ENCODE peak calls at places on chromosomes 16 and 17, in nine cellular contexts. J is endothelial cell, V is stomach, A is neural crest cell, L is fibroblast of lung, E is ascending aorta, G is cardiac fibroblast, W is epithelial cell of esophagus, I is cardiac muscle cell. C is an unnamed sample.

GRCh38 chr16:51971184-51971583 is 575.8 kb downstream of the TOX3 start:
- DNase-seq in G (peak; percentile 49), E (no peak), W (peak; percentile 63), A (peak; percentile 15), I (peak; percentile 63), J (peak; percentile 49), L (no peak), V (peak; percentile 30), C (peak; percentile 24)

GRCh38 chr17:64061157-64061898 is 40.9 kb upstream of the ICAM2 start:
- DNase-seq in W (peak; percentile 77), L (peak; percentile 23), A (no peak), I (no peak), E (no peak), G (peak; percentile 66), J (no peak), V (no peak), C (peak; percentile 79)

GRCh38 chr17:39400547-39401411 is 647 bp downstream of the FBXL20 start:
- DNase-seq in W (peak; percentile 26), A (no peak), V (peak; percentile 27), E (no peak), J (no peak), I (no peak), L (no peak), G (peak; percentile 18), C (peak; percentile 10)

GRCh38 chr16:20344630-20345029 is 7.9 kb downstream of the UMOD start:
- DNase-seq in V (no peak), G (no peak), L (no peak), E (no peak), A (no peak), W (no peak), J (no peak), I (no peak), C (no peak)

GRCh38 chr17:76492250-76492988 is 8.8 kb downstream of the RHBDF2 start:
- DNase-seq in E (no peak), I (no peak), G (no peak), J (no peak), W (peak; percentile 43), V (no peak), A (no peak), L (no peak), C (no peak)

GRCh38 chr16:47927330-47927729 is 228.5 kb downstream of the ABCC12 start:
- DNase-seq in V (no peak), J (no peak), A (no peak), I (no peak), G (peak; percentile 22), E (no peak), W (peak; percentile 66), L (peak; percentile 70), C (no peak)

GRCh38 chr17:75277664-75278071 is 6.6 kb upstream of the MIF4GD start:
- DNase-seq in E (no peak), V (no peak), J (no peak), G (peak; percentile 30), L (peak; percentile 79), W (peak; percentile 25), I (no peak), A (no peak), C (peak; percentile 74)

GRCh38 chr17:30956764-30957374 is 14.0 kb upstream of the RNF135 start:
- DNase-seq in W (no peak), E (no peak), J (no peak), G (peak; percentile 19), V (no peak), I (peak; percentile 2), A (no peak), L (no peak), C (peak; percentile 65)

GRCh38 chr17:491086-492014 is 138.7 kb upstream of the RPH3AL start:
- DNase-seq in J (peak; percentile 52), L (peak; percentile 64), I (peak; percentile 75), W (peak; percentile 18), G (peak; percentile 45), A (peak; percentile 49), E (peak; percentile 77), V (peak; percentile 54), C (peak; percentile 65)

GRCh38 chr16:30358577-30358936 is 3.4 kb upstream of the CD2BP2 start:
- DNase-seq in I (no peak), V (no peak), L (no peak), G (no peak), J (no peak), A (no peak), W (no peak), E (no peak), C (no peak)

GRCh38 chr17:63035271-63035670 is 69.2 kb downstream of the TANC2 start:
- DNase-seq in E (no peak), L (peak; percentile 85), W (peak; percentile 38), G (peak; percentile 82), A (no peak), J (no peak), V (no peak), I (no peak), C (peak; percentile 67)

GRCh38 chr16:27378871-27379580 is 22.9 kb upstream of the IL21R start:
- DNase-seq in I (no peak), V (no peak), A (no peak), J (no peak), G (peak; percentile 24), E (peak; percentile 43), W (no peak), L (peak; percentile 9), C (no peak)

GRCh38 chr17:82399030-82399429 is 19.1 kb upstream of the HEXD start:
- DNase-seq in W (no peak), G (peak; percentile 19), I (no peak), L (peak; percentile 55), V (no peak), J (no peak), A (no peak), E (peak; percentile 74), C (peak; percentile 89)

GRCh38 chr16:85286970-85287814 is 174.9 kb upstream of the CIBAR2 start:
- DNase-seq in L (peak; percentile 63), A (peak; percentile 45), J (no peak), E (no peak), I (no peak), G (peak; percentile 32), W (no peak), V (no peak), C (no peak)

GRCh38 chr16:85885537-85885936 is 13.4 kb upstream of the IRF8 start:
- DNase-seq in I (no peak), A (no peak), L (no peak), W (no peak), G (no peak), J (no peak), V (no peak), E (no peak), C (no peak)

DNA sequence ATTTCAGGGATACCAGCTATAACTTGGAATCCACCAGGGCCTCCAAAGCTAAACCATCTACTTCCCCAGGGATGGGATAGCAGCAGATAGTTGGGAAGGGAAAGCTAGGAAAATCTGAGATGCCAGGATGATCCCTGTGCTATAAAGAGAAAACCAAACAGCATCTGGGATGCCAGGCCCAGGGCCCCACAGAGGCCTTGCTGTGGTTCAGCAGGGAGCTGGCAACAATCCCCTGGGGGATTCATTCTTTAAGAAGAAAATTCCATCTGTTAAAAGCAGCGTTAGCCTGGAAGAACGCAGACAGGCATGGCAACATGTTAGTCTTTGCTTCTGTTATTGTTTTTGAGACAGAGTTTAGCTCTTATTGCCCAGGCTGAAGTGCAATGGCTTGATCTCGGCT is 16.6 kb downstream of the MYO18A start:
- DNase-seq in G (peak; percentile 37), I (no peak), L (no peak), W (no peak), V (no peak), A (no peak), E (no peak), J (no peak), C (peak; percentile 30)
- TF ChIP-seq CTCF in G (no peak), I (no peak), L (no peak), W (no peak), V (no peak), A (no peak), E (no peak), J (no peak), C (no peak)

GRCh38 chr16:73053379-73054130 is 5.6 kb upstream of the ZFHX3 start:
- DNase-seq in I (no peak), J (no peak), E (peak; percentile 80), L (peak; percentile 65), W (peak; percentile 71), V (no peak), G (peak; percentile 90), A (no peak), C (peak; percentile 58)
- TF ChIP-seq CTCF in I (no peak), J (no peak), E (no peak), L (no peak), W (no peak), V (no peak), G (no peak), A (no peak), C (no peak)

GRCh38 chr17:34637548-34638525 is 58.5 kb downstream of the TMEM132E start:
- DNase-seq in W (peak; percentile 63), A (peak; percentile 89), V (peak; percentile 79), L (peak; percentile 35), E (peak; percentile 68), I (peak; percentile 86), J (peak; percentile 89), G (peak; percentile 58), C (peak; percentile 66)
- TF ChIP-seq CTCF in W (peak; percentile 89), A (peak; percentile 84), V (no peak), L (peak; percentile 76), E (peak; percentile 62), I (peak; percentile 91), J (peak; percentile 69), G (peak; percentile 83), C (peak; percentile 91)

GRCh38 chr17:5661486-5662125 is 77.3 kb upstream of the NLRP1 start:
- DNase-seq in G (no peak), V (no peak), I (peak; percentile 73), A (no peak), J (no peak), W (no peak), L (no peak), E (peak; percentile 24), C (no peak)
- TF ChIP-seq CTCF in G (no peak), V (no peak), I (no peak), A (no peak), J (no peak), W (no peak), L (no peak), E (no peak), C (no peak)

GRCh38 chr16:22979038-22979437 is 165.1 kb downstream of the HS3ST2 start:
- DNase-seq in V (no peak), A (no peak), E (no peak), I (no peak), L (no peak), W (no peak), G (no peak), J (no peak), C (no peak)
- TF ChIP-seq CTCF in V (no peak), A (no peak), E (no peak), I (no peak), L (no peak), W (no peak), G (no peak), J (no peak), C (no peak)

GRCh38 chr17:41599680-41600079 is 12.9 kb downstream of the KRT16 start:
- DNase-seq in J (no peak), L (no peak), G (no peak), V (no peak), A (no peak), I (no peak), W (no peak), E (no peak), C (no peak)

GRCh38 chr17:41600318-41600717 is 12.2 kb downstream of the KRT16 start:
- DNase-seq in A (no peak), W (no peak), J (no peak), I (no peak), G (no peak), E (no peak), V (no peak), L (no peak), C (no peak)

GRCh38 chr17:41602524-41602923 is 10.0 kb downstream of the KRT16 start:
- DNase-seq in E (no peak), I (no peak), V (no peak), L (no peak), A (no peak), G (no peak), W (no peak), J (no peak), C (no peak)
- TF ChIP-seq CTCF in E (no peak), I (no peak), V (no peak), L (no peak), A (no peak), G (no peak), W (no peak), J (no peak), C (no peak)

C was measured in fibroblast of the aortic adventitia.